ENCODE peak calls at places on chromosomes 6 and 20, in ten cellular contexts. G is A673, B is WTC11, T is RWPE1, N is endothelial cell, V is upper lobe of right lung, E is HCT116, A is type B pancreatic cell, H is AG09309, P is mucosa of descending colon. Y is an unnamed sample.

GRCh38 chr20:21583486-21584168 is 69.8 kb upstream of the NKX2-2 start:
- DNase-seq in G (no peak), B (no peak), T (no peak), N (no peak), V (no peak), E (no peak), A (no peak), H (no peak), P (no peak), Y (no peak)

GRCh38 chr6:21891065-21891464 is 297.5 kb downstream of the SOX4 start:
- DNase-seq in G (no peak), B (no peak), T (no peak), N (no peak), V (no peak), E (no peak), A (no peak), H (no peak), P (no peak), Y (no peak)

GRCh38 chr20:22106308-22106938 is 401.0 kb downstream of the PAX1 start:
- DNase-seq in G (peak), B (no peak), T (peak), N (peak), V (no peak), E (no peak), A (no peak), H (peak), P (no peak), Y (no peak)

GRCh38 chr6:26250806-26251075 is 114.3 kb upstream of the BTN3A2 start:
- DNase-seq in G (no peak), B (no peak), T (no peak), N (no peak), V (no peak), E (no peak), A (no peak), H (no peak), P (no peak), Y (no peak)

GRCh38 chr6:37889015-37889885 is 69.7 kb downstream of the ZFAND3 start:
- DNase-seq in G (no peak), B (no peak), T (no peak), N (no peak), V (no peak), E (no peak), A (no peak), H (no peak), P (no peak), Y (no peak)

GRCh38 chr20:4726710-4727391 is 5.1 kb downstream of the PRND start:
- DNase-seq in G (peak), B (no peak), T (peak), N (no peak), V (no peak), E (no peak), A (no peak), H (peak), P (no peak), Y (peak)

GRCh38 chr6:3786131-3786530 is 34.6 kb upstream of the PXDC1 start:
- DNase-seq in G (no peak), B (no peak), T (no peak), N (no peak), V (no peak), E (no peak), A (no peak), H (no peak), P (no peak), Y (no peak)

GRCh38 chr6:156803353-156803752 is 26.2 kb downstream of the ARID1B start:
- DNase-seq in G (no peak), B (no peak), T (no peak), N (no peak), V (no peak), E (no peak), A (no peak), H (no peak), P (no peak), Y (no peak)

GRCh38 chr20:11271319-11271718 is 597.5 kb upstream of the JAG1 start:
- DNase-seq in G (no peak), B (peak), T (no peak), N (peak), V (no peak), E (no peak), A (no peak), H (no peak), P (no peak), Y (no peak)

GRCh38 chr6:17740559-17741220 is 34.0 kb upstream of the NUP153 start:
- DNase-seq in G (peak), B (no peak), T (no peak), N (no peak), V (no peak), E (no peak), A (no peak), H (no peak), P (no peak), Y (no peak)

GRCh38 chr20:19588731-19589130 is 169.3 kb upstream of the RIN2 start:
- DNase-seq in G (peak), B (no peak), T (no peak), N (no peak), V (no peak), E (no peak), A (no peak), H (no peak), P (no peak), Y (no peak)

GRCh38 chr20:19582782-19583181 is 175.3 kb upstream of the RIN2 start:
- DNase-seq in G (peak), B (no peak), T (no peak), N (no peak), V (no peak), E (no peak), A (no peak), H (no peak), P (no peak), Y (no peak)

GRCh38 chr20:19577692-19578091 is 180.4 kb upstream of the RIN2 start:
- DNase-seq in G (no peak), B (no peak), T (no peak), N (no peak), V (no peak), E (no peak), A (no peak), H (no peak), P (no peak), Y (no peak)

GRCh38 chr20:19583532-19584175 is 174.4 kb upstream of the RIN2 start:
- DNase-seq in G (peak), B (peak), T (peak), N (peak), V (peak), E (peak), A (peak), H (peak), P (peak), Y (peak)
- TF ChIP-seq CTCF in G (peak), B (peak), T (peak), N (peak), V (peak), E (peak), A (peak), H (peak), P (peak), Y (peak)

GRCh38 chr6:53349209-53349693 is 501 bp upstream of the ELOVL5 start:
- DNase-seq in G (no peak), B (no peak), T (no peak), N (no peak), V (no peak), E (no peak), A (no peak), H (no peak), P (no peak), Y (no peak)

GRCh38 chr6:53353624-53354023 is 4.9 kb upstream of the ELOVL5 start:
- DNase-seq in G (no peak), B (no peak), T (no peak), N (no peak), V (no peak), E (no peak), A (no peak), H (no peak), P (no peak), Y (no peak)

GRCh38 chr6:53347921-53348435 is 772 bp downstream of the ELOVL5 start:
- DNase-seq in G (peak), B (peak), T (peak), N (peak), V (peak), E (no peak), A (peak), H (no peak), P (peak), Y (no peak)

GRCh38 chr6:53348436-53349208 is at the start of gene ELOVL5:
- DNase-seq in G (peak), B (peak), T (peak), N (peak), V (peak), E (peak), A (peak), H (peak), P (peak), Y (peak)

GRCh38 chr6:53352360-53352759 is 3.6 kb upstream of the ELOVL5 start:
- DNase-seq in G (no peak), B (no peak), T (no peak), N (no peak), V (no peak), E (no peak), A (no peak), H (no peak), P (no peak), Y (no peak)
- TF ChIP-seq CTCF in G (no peak), B (no peak), T (no peak), N (no peak), V (no peak), E (no peak), A (no peak), H (no peak), P (no peak), Y (no peak)

GRCh38 chr6:135265278-135265677 is 84.2 kb downstream of the MYB start:
- DNase-seq in G (no peak), B (no peak), T (no peak), N (no peak), V (no peak), E (no peak), A (no peak), H (no peak), P (no peak), Y (no peak)
- TF ChIP-seq CTCF in G (no peak), B (no peak), T (no peak), N (no peak), V (no peak), E (no peak), A (no peak), H (no peak), P (no peak), Y (no peak)

GRCh38 chr20:8635048-8635572 is 433.8 kb upstream of the PLCB4 start:
- DNase-seq in G (no peak), B (no peak), T (no peak), N (no peak), V (no peak), E (no peak), A (no peak), H (no peak), P (no peak), Y (no peak)

GRCh38 chr20:8627386-8628030 is 441.4 kb upstream of the PLCB4 start:
- DNase-seq in G (no peak), B (no peak), T (no peak), N (no peak), V (no peak), E (no peak), A (no peak), H (no peak), P (no peak), Y (no peak)

GRCh38 chr20:8633366-8633765 is 435.5 kb upstream of the PLCB4 start:
- DNase-seq in G (no peak), B (no peak), T (no peak), N (no peak), V (no peak), E (no peak), A (no peak), H (peak), P (no peak), Y (no peak)

GRCh38 chr20:8635837-8636236 is 433.1 kb upstream of the PLCB4 start:
- DNase-seq in G (no peak), B (no peak), T (no peak), N (no peak), V (no peak), E (no peak), A (no peak), H (no peak), P (no peak), Y (no peak)

GRCh38 chr20:8631271-8631670 is 437.6 kb upstream of the PLCB4 start:
- DNase-seq in G (no peak), B (no peak), T (no peak), N (no peak), V (no peak), E (no peak), A (no peak), H (no peak), P (no peak), Y (no peak)
- TF ChIP-seq CTCF in G (no peak), B (no peak), T (no peak), N (no peak), V (no peak), E (no peak), A (no peak), H (no peak), P (no peak), Y (no peak)

DNA sequence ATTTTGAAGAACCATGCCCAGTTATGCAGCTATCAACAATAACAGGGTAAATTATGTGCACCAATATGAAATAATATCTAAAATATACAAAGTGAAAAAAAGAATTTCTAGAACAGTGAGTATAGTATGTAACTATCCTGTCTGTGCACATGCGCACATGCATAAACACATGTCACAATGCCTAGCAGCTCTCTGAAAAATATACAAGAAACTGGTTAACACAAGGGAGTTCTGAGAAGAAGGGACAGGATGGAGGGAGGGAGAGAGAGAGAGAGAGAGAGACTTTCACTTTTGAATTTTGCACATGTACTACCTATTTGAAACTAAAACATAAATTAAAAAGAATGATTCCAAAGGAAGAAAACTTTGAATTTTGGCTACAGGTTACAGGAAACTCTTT is 87.3 kb downstream of the PRDM1 start:
- DNase-seq in G (no peak), B (no peak), T (no peak), N (no peak), V (no peak), E (no peak), A (no peak), H (no peak), P (no peak), Y (no peak)
- TF ChIP-seq CTCF in G (no peak), B (no peak), T (no peak), N (no peak), V (no peak), E (no peak), A (no peak), H (no peak), P (no peak), Y (no peak)

DNA sequence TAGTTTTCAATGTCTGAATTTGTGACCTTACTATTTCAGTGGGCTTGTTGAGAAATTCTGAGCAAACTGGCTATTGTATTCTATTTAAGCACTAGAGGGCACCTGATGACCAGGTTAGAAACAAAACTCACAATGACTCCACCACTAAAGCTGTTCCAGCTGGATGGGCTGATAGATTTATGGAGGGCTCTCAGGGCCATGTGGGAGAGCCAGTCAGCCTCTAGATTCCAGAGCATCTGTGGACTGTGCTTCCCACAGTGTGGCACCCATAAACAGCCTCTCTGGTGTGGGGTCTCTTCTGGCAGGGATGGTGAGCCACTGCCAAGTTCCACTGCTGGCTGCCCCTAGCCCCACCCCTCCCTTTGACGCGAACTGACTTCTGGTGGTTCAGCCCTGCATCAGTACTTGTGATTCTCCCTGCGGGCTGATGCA is 29.2 kb downstream of the C6orf58 start:
- DNase-seq in G (peak), B (peak), T (peak), N (peak), V (no peak), E (peak), A (no peak), H (peak), P (no peak), Y (peak)
- TF ChIP-seq CTCF in G (peak), B (no peak), T (peak), N (no peak), V (no peak), E (peak), A (peak), H (peak), P (no peak), Y (peak)

DNA sequence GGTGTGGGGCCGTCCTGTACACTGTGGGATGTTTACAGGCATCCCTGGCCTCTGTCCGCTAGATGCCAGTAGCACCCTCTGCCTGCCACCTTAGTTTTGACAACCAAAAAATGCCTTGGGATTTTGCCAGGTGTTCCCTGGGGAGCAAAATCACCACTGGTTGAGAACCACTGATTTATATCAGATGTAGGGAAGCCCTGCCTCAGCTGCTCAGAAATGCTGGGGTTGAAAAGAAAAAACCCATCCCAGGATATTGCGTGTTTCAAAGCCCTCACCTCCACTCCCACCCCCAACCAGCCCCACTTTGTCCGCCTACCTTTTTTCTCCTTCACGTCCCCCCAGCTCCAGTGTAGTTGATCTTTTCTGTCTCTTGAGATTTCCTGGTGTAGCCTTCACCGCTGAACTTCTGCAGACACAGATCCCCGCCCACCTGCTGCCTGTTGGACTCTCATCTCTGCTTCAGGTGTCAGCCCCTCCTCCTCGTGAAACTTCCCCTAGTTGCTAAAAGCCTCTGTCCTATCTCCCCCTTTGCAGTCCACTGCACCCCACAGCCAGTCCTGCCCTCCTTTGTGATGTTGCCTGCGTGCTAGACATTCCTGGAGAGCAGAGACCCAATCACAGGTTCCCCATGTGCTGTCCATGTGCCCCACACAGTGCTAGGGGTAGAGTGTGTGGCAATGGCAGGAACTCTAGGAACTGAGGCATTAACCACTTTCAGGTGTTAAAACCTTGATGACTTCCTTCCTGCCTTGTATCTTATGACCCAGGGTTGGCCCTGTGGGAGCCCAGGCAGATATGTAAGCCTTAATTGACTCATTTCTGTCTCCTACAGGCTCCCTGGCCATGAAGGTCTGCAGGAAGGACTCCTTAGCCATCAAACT is 98.9 kb downstream of the TBC1D7 start:
- DNase-seq in G (peak), B (peak), T (peak), N (no peak), V (no peak), E (peak), A (no peak), H (no peak), P (no peak), Y (no peak)
- TF ChIP-seq CTCF in G (peak), B (no peak), T (peak), N (no peak), V (no peak), E (peak), A (no peak), H (no peak), P (no peak), Y (no peak)